ENCODE peak calls at places on chromosomes 1 and 21, in four cellular contexts. P is tibial artery, F is OCI-LY7, I is HAP-1. J is an unnamed sample.

GRCh38 chr1:231949277-231950122 is 322.9 kb downstream of the DISC1 start:
- DNase-seq in P (peak), F (no peak), I (no peak), J (no peak)

GRCh38 chr21:43317959-43318358 is 109.0 kb downstream of the SIK1 start:
- DNase-seq in P (no peak), F (peak), I (peak), J (no peak)

GRCh38 chr1:103900005-103900404 is 150.3 kb downstream of the AMY1C start:
- DNase-seq in P (no peak), F (no peak), I (no peak), J (no peak)

GRCh38 chr1:31003613-31004230 is 61.8 kb downstream of the PUM1 start:
- DNase-seq in P (no peak), F (no peak), I (no peak), J (no peak)

GRCh38 chr1:1406101-1406820 is 832 bp downstream of the MRPL20 start:
- DNase-seq in P (peak), F (no peak), I (no peak), J (no peak)

GRCh38 chr1:53619811-53620619 is 118.9 kb downstream of the GLIS1 start:
- DNase-seq in P (peak), F (no peak), I (no peak), J (no peak)

GRCh38 chr21:33121715-33122475 is 52.0 kb downstream of the OLIG1 start:
- DNase-seq in P (no peak), F (peak), I (no peak), J (peak)

GRCh38 chr1:107762751-107763390 is 202.1 kb downstream of the VAV3 start:
- DNase-seq in P (no peak), F (no peak), I (no peak), J (no peak)

GRCh38 chr1:243407284-243408018 is 151.6 kb downstream of the SDCCAG8 start:
- DNase-seq in P (no peak), F (no peak), I (no peak), J (no peak)

GRCh38 chr1:66981679-66982078 is 56.9 kb downstream of the MIER1 start:
- DNase-seq in P (no peak), F (peak), I (no peak), J (peak)

GRCh38 chr1:211198880-211199279 is 60.3 kb upstream of the RCOR3 start:
- DNase-seq in P (no peak), F (no peak), I (no peak), J (no peak)

GRCh38 chr1:37925316-37925715 is 21.5 kb downstream of the INPP5B start:
- DNase-seq in P (no peak), F (peak), I (no peak), J (no peak)

GRCh38 chr1:84073266-84073665 is 70.8 kb upstream of the PRKACB start:
- DNase-seq in P (no peak), F (no peak), I (no peak), J (no peak)

GRCh38 chr1:86184401-86184800 is 27.8 kb upstream of the COL24A1 start:
- DNase-seq in P (no peak), F (no peak), I (no peak), J (no peak)

GRCh38 chr1:59162665-59163064 is 134.2 kb upstream of the FGGY start:
- DNase-seq in P (no peak), F (no peak), I (no peak), J (no peak)

GRCh38 chr1:197440730-197441129 is 172.7 kb downstream of the CRB1 start:
- DNase-seq in P (no peak), F (no peak), I (no peak), J (no peak)

GRCh38 chr1:1166642-1167415 is 6.9 kb upstream of the TTLL10 start:
- DNase-seq in P (no peak), F (no peak), I (no peak), J (no peak)

GRCh38 chr1:211013346-211014240 is 120.4 kb downstream of the KCNH1 start:
- DNase-seq in P (no peak), F (no peak), I (no peak), J (no peak)

GRCh38 chr1:228691926-228692325 is 43.4 kb upstream of the RHOU start:
- DNase-seq in P (no peak), F (peak), I (peak), J (peak)

GRCh38 chr21:33332143-33332542 is 7.4 kb downstream of the IFNAR1 start:
- DNase-seq in P (no peak), F (peak), I (no peak), J (peak)

GRCh38 chr1:59705849-59706599 is 108.7 kb upstream of the HOOK1 start:
- DNase-seq in P (no peak), F (no peak), I (no peak), J (no peak)

GRCh38 chr21:30718239-30718909 is at the start of gene KRTAP21-3:
- DNase-seq in P (no peak), F (no peak), I (no peak), J (no peak)

DNA sequence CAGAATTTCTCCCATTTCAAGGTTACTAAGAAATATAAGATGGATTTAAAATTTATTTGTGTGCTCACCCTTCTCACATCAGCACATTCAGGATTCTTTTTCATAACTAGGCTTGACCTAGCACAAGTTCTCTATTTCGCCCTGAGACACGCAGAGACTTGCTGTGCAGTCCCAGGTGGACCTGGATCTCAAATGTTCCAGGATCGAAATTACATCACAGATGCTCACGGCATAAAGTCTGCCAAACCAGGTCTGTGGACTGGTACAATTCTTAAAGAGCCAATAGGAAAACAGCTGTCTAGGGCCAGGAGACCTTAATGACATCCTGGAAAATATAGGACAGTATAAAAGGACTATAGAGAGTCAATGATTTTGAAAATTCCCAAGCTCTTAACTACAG is 2.2 kb downstream of the PGBD5 start:
- DNase-seq in P (no peak), F (no peak), I (no peak), J (no peak)
- H3K4me3 ChIP-seq in P (no peak), F (no peak), I (no peak), J (no peak)

DNA sequence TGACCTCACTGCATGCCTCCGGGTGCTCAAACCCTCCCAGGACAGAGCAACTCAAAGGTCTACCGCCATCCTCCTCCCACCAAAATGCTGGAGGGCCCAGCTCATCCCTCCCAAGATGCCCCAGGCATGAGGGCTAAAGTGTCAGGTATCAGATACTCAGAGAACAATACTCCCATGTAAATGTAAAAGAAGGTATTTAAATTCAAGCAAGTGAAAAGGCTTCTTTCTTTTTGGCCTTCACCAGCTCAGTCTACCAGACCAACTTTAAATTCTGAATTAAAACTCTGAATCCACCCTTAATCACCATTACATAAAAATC is 3.0 kb downstream of the PARP1 start:
- DNase-seq in P (no peak), F (no peak), I (peak), J (no peak)
- H3K4me3 ChIP-seq in P (no peak), F (peak), I (peak), J (no peak)

DNA sequence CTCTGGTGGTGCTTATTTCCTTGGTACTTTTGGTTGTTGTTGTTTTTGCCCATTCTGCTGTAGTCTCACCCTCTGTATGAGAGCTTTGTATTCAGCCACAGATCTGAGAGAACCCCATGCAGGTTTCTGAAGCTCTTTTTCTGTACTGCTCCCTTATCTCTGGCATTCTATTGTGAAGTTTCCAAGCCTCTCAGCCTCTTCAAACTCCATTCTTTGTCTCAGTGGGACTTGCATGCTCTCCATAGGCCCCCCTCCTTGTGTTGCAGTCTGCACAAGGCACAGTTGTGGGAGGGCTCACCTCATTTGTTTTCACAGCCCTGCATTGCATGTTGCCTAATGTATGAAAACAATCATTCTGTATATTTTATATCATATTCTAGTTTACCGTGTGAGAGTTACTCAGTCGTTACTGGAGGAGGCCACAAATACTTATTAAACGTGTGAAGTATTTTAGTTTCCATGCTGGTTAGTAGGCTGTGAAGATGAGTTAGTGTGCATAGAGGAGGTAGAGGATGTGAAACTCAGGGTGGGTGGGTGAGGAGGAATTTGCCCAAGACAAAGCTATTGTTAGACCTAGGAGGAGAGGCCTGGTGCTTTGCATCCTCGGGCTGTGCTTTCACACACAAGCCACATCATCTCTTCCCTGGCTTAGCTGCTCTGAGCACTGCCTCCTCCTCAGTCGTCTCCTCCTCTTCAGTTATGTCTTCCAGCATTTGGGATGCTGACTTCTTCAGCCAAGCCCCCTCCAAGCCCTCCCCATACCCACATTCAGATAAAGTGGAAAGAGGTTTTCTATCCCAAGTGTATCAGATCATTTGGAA is 7.8 kb upstream of the CHI3L2 start:
- DNase-seq in P (no peak), F (peak), I (no peak), J (no peak)
- H3K4me3 ChIP-seq in P (no peak), F (peak), I (no peak), J (no peak)

GRCh38 chr1:19385236-19385635 is 73.1 kb downstream of the SLC66A1 start:
- DNase-seq in P (no peak), F (no peak), I (no peak), J (no peak)
- H3K4me3 ChIP-seq in P (no peak), F (no peak), I (no peak), J (no peak)